ENCODE peak calls at places on chromosome 6, in four cellular contexts. One of them, this sample, is unnamed.
A peak's percentile ranks its signal among the peaks of the same experiment; 100 is the strongest.

GRCh38 chr6:16700202-16700997 is 60.9 kb downstream of the ATXN1 start:
- DNase-seq in GM20000: no peak
- DNase-seq in brain microvascular endothelial cell: no peak
- DNase-seq in SK-N-DZ: no peak
- DNase-seq in this sample: no peak

GRCh38 chr6:36129889-36130671 is at the start of gene MAPK13:
- DNase-seq in GM20000: no peak
- DNase-seq in brain microvascular endothelial cell: no peak
- DNase-seq in SK-N-DZ: no peak
- DNase-seq in this sample: no peak

GRCh38 chr6:85459224-85459901 is 9.5 kb downstream of the NT5E start:
- DNase-seq in GM20000: no peak
- DNase-seq in brain microvascular endothelial cell: peak; percentile 38
- DNase-seq in SK-N-DZ: no peak
- DNase-seq in this sample: no peak

GRCh38 chr6:89289710-89290109 is 25.4 kb downstream of the GABRR2 start:
- DNase-seq in GM20000: no peak
- DNase-seq in brain microvascular endothelial cell: no peak
- DNase-seq in SK-N-DZ: no peak
- DNase-seq in this sample: no peak

GRCh38 chr6:5660772-5661171 is 346.0 kb downstream of the NRN1 start:
- DNase-seq in GM20000: no peak
- DNase-seq in brain microvascular endothelial cell: no peak
- DNase-seq in SK-N-DZ: no peak
- DNase-seq in this sample: no peak

GRCh38 chr6:27205375-27206278 is 41.9 kb upstream of the PRSS16 start:
- DNase-seq in GM20000: peak; percentile 41
- DNase-seq in brain microvascular endothelial cell: peak; percentile 64
- DNase-seq in SK-N-DZ: no peak
- DNase-seq in this sample: peak; percentile 34

GRCh38 chr6:170082067-170082466 is 208.8 kb downstream of the DLL1 start:
- DNase-seq in GM20000: no peak
- DNase-seq in brain microvascular endothelial cell: no peak
- DNase-seq in SK-N-DZ: no peak
- DNase-seq in this sample: no peak

GRCh38 chr6:128712898-128713297 is 170.0 kb upstream of the LAMA2 start:
- DNase-seq in GM20000: no peak
- DNase-seq in brain microvascular endothelial cell: no peak
- DNase-seq in SK-N-DZ: no peak
- DNase-seq in this sample: no peak

GRCh38 chr6:151051164-151051563 is 185.7 kb downstream of the MTHFD1L start:
- DNase-seq in GM20000: no peak
- DNase-seq in brain microvascular endothelial cell: no peak
- DNase-seq in SK-N-DZ: no peak
- DNase-seq in this sample: no peak

GRCh38 chr6:35058041-35058675 is 83.0 kb downstream of the TCP11 start:
- DNase-seq in GM20000: no peak
- DNase-seq in brain microvascular endothelial cell: no peak
- DNase-seq in SK-N-DZ: peak; percentile 11
- DNase-seq in this sample: peak; percentile 75

GRCh38 chr6:137043710-137044365 is 927 bp downstream of the IL20RA start:
- DNase-seq in GM20000: peak; percentile 53
- DNase-seq in brain microvascular endothelial cell: peak; percentile 12
- DNase-seq in SK-N-DZ: peak; percentile 12
- DNase-seq in this sample: peak; percentile 39

GRCh38 chr6:109021870-109022269 is 72.8 kb downstream of the SESN1 start:
- DNase-seq in GM20000: no peak
- DNase-seq in brain microvascular endothelial cell: no peak
- DNase-seq in SK-N-DZ: no peak
- DNase-seq in this sample: no peak

GRCh38 chr6:49744259-49744658 is at the start of gene CRISP3:
- DNase-seq in GM20000: no peak
- DNase-seq in brain microvascular endothelial cell: no peak
- DNase-seq in SK-N-DZ: no peak
- DNase-seq in this sample: no peak

GRCh38 chr6:168105813-168106660 is 27.0 kb upstream of the FRMD1 start:
- DNase-seq in GM20000: no peak
- DNase-seq in brain microvascular endothelial cell: no peak
- DNase-seq in SK-N-DZ: no peak
- DNase-seq in this sample: no peak

GRCh38 chr6:50555982-50556381 is 157.3 kb upstream of the TFAP2D start:
- DNase-seq in GM20000: no peak
- DNase-seq in brain microvascular endothelial cell: no peak
- DNase-seq in SK-N-DZ: no peak
- DNase-seq in this sample: no peak

GRCh38 chr6:114159727-114160126 is 183.1 kb downstream of the HS3ST5 start:
- DNase-seq in GM20000: no peak
- DNase-seq in brain microvascular endothelial cell: no peak
- DNase-seq in SK-N-DZ: no peak
- DNase-seq in this sample: no peak

GRCh38 chr6:87575423-87575822 is 14.4 kb downstream of the RARS2 start:
- DNase-seq in GM20000: no peak
- DNase-seq in brain microvascular endothelial cell: no peak
- DNase-seq in SK-N-DZ: no peak
- DNase-seq in this sample: no peak

GRCh38 chr6:119979862-119980261 is 630.3 kb upstream of the MAN1A1 start:
- DNase-seq in GM20000: no peak
- DNase-seq in brain microvascular endothelial cell: no peak
- DNase-seq in SK-N-DZ: no peak
- DNase-seq in this sample: peak; percentile 3

GRCh38 chr6:11833626-11834592 is 55.3 kb upstream of the ADTRP start:
- DNase-seq in GM20000: peak; percentile 54
- DNase-seq in brain microvascular endothelial cell: no peak
- DNase-seq in SK-N-DZ: no peak
- DNase-seq in this sample: no peak

GRCh38 chr6:142842423-142843261 is 102.3 kb downstream of the HIVEP2 start:
- DNase-seq in GM20000: peak; percentile 28
- DNase-seq in brain microvascular endothelial cell: peak; percentile 92
- DNase-seq in SK-N-DZ: peak; percentile 46
- DNase-seq in this sample: no peak

GRCh38 chr6:13488015-13488895 is 855 bp upstream of the GFOD1 start:
- DNase-seq in GM20000: peak; percentile 51
- DNase-seq in brain microvascular endothelial cell: peak; percentile 34
- DNase-seq in SK-N-DZ: peak; percentile 53
- DNase-seq in this sample: peak; percentile 56

GRCh38 chr6:90442366-90442765 is 144.5 kb downstream of the MAP3K7 start:
- DNase-seq in GM20000: no peak
- DNase-seq in brain microvascular endothelial cell: no peak
- DNase-seq in SK-N-DZ: no peak
- DNase-seq in this sample: no peak

GRCh38 chr6:124670801-124671200 is 291.4 kb upstream of the RNF217 start:
- DNase-seq in GM20000: no peak
- DNase-seq in brain microvascular endothelial cell: no peak
- DNase-seq in SK-N-DZ: no peak
- DNase-seq in this sample: no peak

GRCh38 chr6:154458565-154459475 is 51.7 kb downstream of the CNKSR3 start:
- DNase-seq in GM20000: no peak
- DNase-seq in brain microvascular endothelial cell: no peak
- DNase-seq in SK-N-DZ: peak; percentile 38
- DNase-seq in this sample: no peak

GRCh38 chr6:134169881-134170486 is 117.6 kb upstream of the SLC2A12 start:
- DNase-seq in GM20000: no peak
- DNase-seq in brain microvascular endothelial cell: no peak
- DNase-seq in SK-N-DZ: no peak
- DNase-seq in this sample: peak; percentile 74

GRCh38 chr6:46584586-46584985 is 68.0 kb downstream of the CYP39A1 start:
- DNase-seq in GM20000: no peak
- DNase-seq in brain microvascular endothelial cell: peak; percentile 55
- DNase-seq in SK-N-DZ: no peak
- DNase-seq in this sample: peak; percentile 4

GRCh38 chr6:8659404-8660189 is 224.3 kb upstream of the SLC35B3 start:
- DNase-seq in GM20000: no peak
- DNase-seq in brain microvascular endothelial cell: no peak
- DNase-seq in SK-N-DZ: no peak
- DNase-seq in this sample: no peak